ENCODE peak calls at places on chromosomes 16 and 17, in eight cellular contexts. N is activated CD8-positive, alpha-beta memory T cell treated with anti-CD3 and anti-CD28 coated beads for 1 hour; Y is bronchial epithelial cell; E is M059J; C is fibroblast of lung; J is effector memory CD4-positive, alpha-beta T cell; D is left cardiac atrium; F is hepatic stellate cell. Q is an unnamed sample.

GRCh38 chr17:45265823-45266222 is 3.9 kb upstream of the SPATA32 start:
- DNase-seq in D (no peak), C (peak), E (peak), J (no peak), N (no peak), Y (no peak), F (peak), Q (no peak)

GRCh38 chr17:1143573-1143972 is 36.2 kb downstream of the ABR start:
- DNase-seq in F (no peak), N (no peak), J (no peak), D (no peak), C (peak), Y (no peak), E (peak), Q (no peak)

GRCh38 chr17:67528751-67529436 is 151.8 kb downstream of the PITPNC1 start:
- DNase-seq in F (peak), C (peak), E (peak), D (peak), Y (peak), N (no peak), J (no peak), Q (peak)

GRCh38 chr17:82200743-82201497 is 11.7 kb downstream of the CCDC57 start:
- DNase-seq in J (peak), C (no peak), Y (no peak), D (no peak), E (no peak), N (peak), F (no peak), Q (no peak)

GRCh38 chr17:30091771-30092170 is 24.8 kb upstream of the NSRP1 start:
- DNase-seq in E (peak), D (no peak), F (peak), C (peak), N (no peak), Y (peak), J (no peak), Q (no peak)

GRCh38 chr16:20957153-20957552 is 56.6 kb downstream of the LYRM1 start:
- DNase-seq in Y (no peak), N (no peak), E (no peak), C (no peak), D (no peak), J (no peak), F (no peak), Q (no peak)

GRCh38 chr16:4972938-4973587 is 14.9 kb downstream of the SEC14L5 start:
- DNase-seq in C (peak), F (no peak), D (no peak), E (no peak), J (no peak), N (no peak), Y (no peak), Q (no peak)

GRCh38 chr17:29140051-29140582 is 40.1 kb downstream of the MYO18A start:
- DNase-seq in D (peak), J (peak), F (peak), E (peak), C (peak), Y (peak), N (peak), Q (no peak)

GRCh38 chr17:71914812-71915211 is 206.0 kb upstream of the SOX9 start:
- DNase-seq in N (no peak), J (no peak), Y (peak), C (no peak), F (no peak), D (no peak), E (no peak), Q (no peak)